ENCODE peak calls at places on chromosome 9, in nine cellular contexts. N is activated CD4-positive, alpha-beta T cell treated with anti-CD3 and anti-CD28 coated beads for 36 hours; R is C1 segment of cervical spinal cord; U is fibroblast of lung; I is nucleus accumbens; P is A549; J is activated CD8-positive, alpha-beta memory T cell treated with anti-CD3 and anti-CD28 coated beads, Interleukin-2, amount 50 U/mL, for 4 hours; T is transverse colon; E is NCI-H1417. B is an unnamed sample.

GRCh38 chr9:93133641-93134017 is 422 bp downstream of the NINJ1 start:
- DNase-seq in N (peak), R (peak), U (peak), I (peak), P (peak), J (peak), T (peak), E (no peak), B (peak)

GRCh38 chr9:69785757-69786156 is 25.9 kb upstream of the PTAR1 start:
- DNase-seq in N (no peak), R (no peak), U (peak), I (no peak), P (peak), J (no peak), T (no peak), E (no peak), B (peak)

GRCh38 chr9:26266111-26266791 is 588.0 kb upstream of the TUSC1 start:
- DNase-seq in N (no peak), R (no peak), U (no peak), I (no peak), P (no peak), J (no peak), T (no peak), E (no peak), B (no peak)

GRCh38 chr9:136645903-136646754 is 16.6 kb upstream of the EGFL7 start:
- DNase-seq in N (no peak), R (no peak), U (no peak), I (no peak), P (no peak), J (no peak), T (no peak), E (no peak), B (no peak)

GRCh38 chr9:96719538-96720315 is 58.2 kb downstream of the ZNF510 start:
- DNase-seq in N (peak), R (no peak), U (no peak), I (no peak), P (no peak), J (no peak), T (peak), E (no peak), B (no peak)

GRCh38 chr9:107177857-107178256 is 105.2 kb upstream of the RAD23B start:
- DNase-seq in N (no peak), R (no peak), U (peak), I (no peak), P (no peak), J (no peak), T (peak), E (no peak), B (no peak)

GRCh38 chr9:116910201-116910600 is 223.1 kb downstream of the TRIM32 start:
- DNase-seq in N (no peak), R (no peak), U (no peak), I (no peak), P (no peak), J (no peak), T (no peak), E (no peak), B (no peak)

GRCh38 chr9:1759901-1760300 is 255.2 kb upstream of the SMARCA2 start:
- DNase-seq in N (no peak), R (no peak), U (no peak), I (no peak), P (no peak), J (no peak), T (no peak), E (no peak), B (no peak)

GRCh38 chr9:109821711-109822110 is 41.7 kb downstream of the PALM2AKAP2 start:
- DNase-seq in N (no peak), R (no peak), U (no peak), I (no peak), P (no peak), J (no peak), T (no peak), E (no peak), B (no peak)

GRCh38 chr9:112605518-112605917 is 112.4 kb downstream of the INIP start:
- DNase-seq in N (peak), R (no peak), U (no peak), I (no peak), P (no peak), J (no peak), T (no peak), E (no peak), B (no peak)

GRCh38 chr9:83111169-83111568 is 48.2 kb upstream of the RASEF start:
- DNase-seq in N (no peak), R (no peak), U (no peak), I (no peak), P (no peak), J (no peak), T (no peak), E (no peak), B (no peak)

GRCh38 chr9:91178281-91179236 is 183.2 kb downstream of the AUH start:
- DNase-seq in N (peak), R (no peak), U (no peak), I (no peak), P (no peak), J (no peak), T (peak), E (peak), B (no peak)

GRCh38 chr9:110213413-110214044 is 5.6 kb upstream of the C9orf152 start:
- DNase-seq in N (no peak), R (no peak), U (no peak), I (no peak), P (no peak), J (no peak), T (no peak), E (no peak), B (no peak)

GRCh38 chr9:137306546-137307254 is 4.6 kb upstream of the NRARP start:
- DNase-seq in N (no peak), R (no peak), U (no peak), I (no peak), P (no peak), J (no peak), T (no peak), E (no peak), B (no peak)

GRCh38 chr9:85377751-85378289 is 363.9 kb downstream of the AGTPBP1 start:
- DNase-seq in N (no peak), R (no peak), U (no peak), I (no peak), P (no peak), J (no peak), T (no peak), E (no peak), B (peak)

GRCh38 chr9:111922324-111923013 is 25.9 kb downstream of the UGCG start:
- DNase-seq in N (no peak), R (no peak), U (no peak), I (no peak), P (no peak), J (no peak), T (no peak), E (no peak), B (no peak)

GRCh38 chr9:18473551-18474279 is at the start of gene ADAMTSL1:
- DNase-seq in N (no peak), R (no peak), U (peak), I (no peak), P (no peak), J (no peak), T (peak), E (no peak), B (peak)

GRCh38 chr9:133655701-133656100 is 19.5 kb downstream of the DBH start:
- DNase-seq in N (no peak), R (no peak), U (no peak), I (no peak), P (no peak), J (no peak), T (no peak), E (no peak), B (no peak)

GRCh38 chr9:89038354-89039091 is 47.3 kb downstream of the S1PR3 start:
- DNase-seq in N (no peak), R (peak), U (peak), I (peak), P (no peak), J (no peak), T (no peak), E (no peak), B (peak)

GRCh38 chr9:136791466-136792276 is 527 bp downstream of the TMEM141 start:
- DNase-seq in N (peak), R (no peak), U (no peak), I (no peak), P (peak), J (peak), T (peak), E (peak), B (peak)

GRCh38 chr9:116355153-116355827 is 201.7 kb downstream of the PAPPA start:
- DNase-seq in N (no peak), R (no peak), U (peak), I (no peak), P (no peak), J (no peak), T (no peak), E (no peak), B (no peak)

GRCh38 chr9:112112519-112112918 is 62.6 kb downstream of the SUSD1 start:
- DNase-seq in N (no peak), R (no peak), U (peak), I (no peak), P (peak), J (no peak), T (no peak), E (no peak), B (peak)

GRCh38 chr9:4222357-4222756 is 77.5 kb downstream of the GLIS3 start:
- DNase-seq in N (no peak), R (no peak), U (no peak), I (no peak), P (peak), J (no peak), T (no peak), E (no peak), B (peak)

GRCh38 chr9:109310486-109310901 is 10.4 kb downstream of the EPB41L4B start:
- DNase-seq in N (no peak), R (no peak), U (peak), I (no peak), P (no peak), J (no peak), T (no peak), E (no peak), B (no peak)

GRCh38 chr9:13705356-13705755 is 425.9 kb upstream of the MPDZ start:
- DNase-seq in N (no peak), R (no peak), U (no peak), I (no peak), P (no peak), J (no peak), T (no peak), E (no peak), B (peak)

GRCh38 chr9:125747765-125748510 is 765 bp downstream of the PBX3 start:
- DNase-seq in N (peak), R (peak), U (no peak), I (no peak), P (peak), J (peak), T (peak), E (peak), B (peak)

GRCh38 chr9:107952773-107953172 is 463.2 kb upstream of the KLF4 start:
- DNase-seq in N (no peak), R (no peak), U (no peak), I (no peak), P (no peak), J (no peak), T (no peak), E (no peak), B (no peak)

GRCh38 chr9:133889498-133890301 is 102.4 kb downstream of the VAV2 start:
- DNase-seq in N (no peak), R (no peak), U (no peak), I (no peak), P (peak), J (no peak), T (no peak), E (no peak), B (peak)

GRCh38 chr9:89223398-89223977 is 44.9 kb upstream of the SHC3 start:
- DNase-seq in N (no peak), R (no peak), U (no peak), I (no peak), P (no peak), J (no peak), T (no peak), E (no peak), B (no peak)

GRCh38 chr9:15349892-15350761 is 43.1 kb upstream of the TTC39B start:
- DNase-seq in N (peak), R (no peak), U (peak), I (no peak), P (peak), J (peak), T (peak), E (peak), B (no peak)

GRCh38 chr9:112700080-112700479 is 17.8 kb downstream of the INIP start:
- DNase-seq in N (no peak), R (no peak), U (no peak), I (no peak), P (no peak), J (no peak), T (no peak), E (no peak), B (peak)

GRCh38 chr9:128159073-128159783 is 837 bp upstream of the BBLN start:
- DNase-seq in N (peak), R (no peak), U (no peak), I (no peak), P (no peak), J (peak), T (peak), E (no peak), B (no peak)